ENCODE peak calls at places on chromosomes 1 and 21, in nine cellular contexts. N, B, O, J, R, D, Z, K and X are unnamed samples.

GRCh38 chr1:201582261-201582951 is 43.5 kb downstream of the NAV1 start:
- DNase-seq in N (peak), B (peak), O (peak), J (no peak), R (no peak), D (peak), Z (peak), K (no peak), X (peak)

GRCh38 chr1:215635827-215636226 is 68.7 kb downstream of the KCTD3 start:
- DNase-seq in N (no peak), B (no peak), O (no peak), J (no peak), R (no peak), D (peak), Z (no peak), K (no peak), X (no peak)

GRCh38 chr1:240905225-240905765 is 293.3 kb upstream of the GREM2 start:
- DNase-seq in N (no peak), B (no peak), O (no peak), J (no peak), R (no peak), D (no peak), Z (no peak), K (no peak), X (peak)

GRCh38 chr1:195096051-195096521 is 1512.2 kb downstream of the KCNT2 start:
- DNase-seq in N (no peak), B (no peak), O (no peak), J (no peak), R (no peak), D (no peak), Z (no peak), K (no peak), X (no peak)

GRCh38 chr1:231095595-231095994 is 55.5 kb upstream of the FAM89A start:
- DNase-seq in N (no peak), B (no peak), O (no peak), J (no peak), R (no peak), D (no peak), Z (no peak), K (no peak), X (no peak)

GRCh38 chr1:109760581-109761226 is 3.0 kb downstream of the EPS8L3 start:
- DNase-seq in N (no peak), B (no peak), O (no peak), J (no peak), R (no peak), D (no peak), Z (no peak), K (no peak), X (no peak)

GRCh38 chr1:145898756-145899155 is 11.1 kb downstream of the ITGA10 start:
- DNase-seq in N (no peak), B (no peak), O (no peak), J (no peak), R (no peak), D (no peak), Z (no peak), K (no peak), X (no peak)

GRCh38 chr1:59695301-59695700 is 119.4 kb upstream of the HOOK1 start:
- DNase-seq in N (no peak), B (no peak), O (no peak), J (no peak), R (no peak), D (no peak), Z (no peak), K (no peak), X (peak)

GRCh38 chr1:34190692-34191091 is 14.0 kb downstream of the C1orf94 start:
- DNase-seq in N (no peak), B (no peak), O (no peak), J (no peak), R (no peak), D (no peak), Z (no peak), K (no peak), X (no peak)

GRCh38 chr1:236009857-236010256 is 55.0 kb downstream of the NID1 start:
- DNase-seq in N (no peak), B (no peak), O (no peak), J (no peak), R (no peak), D (no peak), Z (no peak), K (peak), X (no peak)

GRCh38 chr21:26572668-26573381 is at the start of gene CYYR1:
- DNase-seq in N (no peak), B (no peak), O (no peak), J (peak), R (no peak), D (no peak), Z (no peak), K (no peak), X (peak)

GRCh38 chr1:150554086-150554452 is 4.9 kb downstream of the ADAMTSL4 start:
- DNase-seq in N (no peak), B (no peak), O (no peak), J (no peak), R (no peak), D (no peak), Z (no peak), K (no peak), X (no peak)

GRCh38 chr1:209241481-209241880 is 342.0 kb upstream of the CAMK1G start:
- DNase-seq in N (no peak), B (no peak), O (no peak), J (no peak), R (no peak), D (no peak), Z (no peak), K (no peak), X (no peak)